ENCODE peak calls at places on chromosomes 1 and 21, in four cellular contexts. J is upper lobe of right lung, P is transverse colon, Q is retinal pigment epithelial cell. S is an unnamed sample.

GRCh38 chr1:1947493-1947892 is 28.4 kb upstream of the TMEM52 start:
- DNase-seq in J (no peak), P (no peak), Q (no peak), S (no peak)

GRCh38 chr1:183024352-183025337 is 1.4 kb downstream of the LAMC1 start:
- DNase-seq in J (no peak), P (no peak), Q (no peak), S (no peak)

GRCh38 chr1:193633991-193634390 is 447.6 kb upstream of the B3GALT2 start:
- DNase-seq in J (no peak), P (no peak), Q (no peak), S (no peak)

GRCh38 chr1:24619376-24619775 is 23.7 kb upstream of the SRRM1 start:
- DNase-seq in J (no peak), P (no peak), Q (no peak), S (no peak)

GRCh38 chr1:77511440-77511840 is 171.0 kb downstream of the ZZZ3 start:
- DNase-seq in J (no peak), P (no peak), Q (no peak), S (no peak)

GRCh38 chr1:14835725-14836124 is 237.2 kb downstream of the KAZN start:
- DNase-seq in J (no peak), P (no peak), Q (no peak), S (peak; percentile 10)

GRCh38 chr1:205703072-205703471 is 22.8 kb upstream of the SLC45A3 start:
- DNase-seq in J (no peak), P (no peak), Q (no peak), S (no peak)

GRCh38 chr1:119808972-119809550 is 2.2 kb downstream of the REG4 start:
- DNase-seq in J (peak; percentile 83), P (peak; percentile 85), Q (peak; percentile 16), S (no peak)

GRCh38 chr1:226645279-226645976 is 93.7 kb downstream of the ITPKB start:
- DNase-seq in J (no peak), P (no peak), Q (no peak), S (no peak)

GRCh38 chr1:1889847-1890505 is 911 bp downstream of the GNB1 start:
- DNase-seq in J (peak; percentile 91), P (peak; percentile 52), Q (no peak), S (no peak)

GRCh38 chr1:229758101-229759036 is 132.3 kb downstream of the URB2 start:
- DNase-seq in J (no peak), P (no peak), Q (no peak), S (no peak)

GRCh38 chr1:85584264-85584781 is 3.8 kb downstream of the CCN1 start:
- DNase-seq in J (no peak), P (no peak), Q (peak; percentile 91), S (peak; percentile 89)

GRCh38 chr1:41046347-41046775 is 24.8 kb upstream of the SLFNL1 start:
- DNase-seq in J (peak; percentile 69), P (peak; percentile 55), Q (no peak), S (no peak)

GRCh38 chr1:170657275-170657853 is 6.6 kb upstream of the PRRX1 start:
- DNase-seq in J (no peak), P (no peak), Q (no peak), S (no peak)
- TF ChIP-seq CTCF in J (no peak), P (no peak), Q (no peak), S (no peak)

GRCh38 chr21:26003428-26003827 is 167.1 kb downstream of the APP start:
- DNase-seq in J (no peak), P (no peak), Q (no peak), S (no peak)
- H3K4me3 ChIP-seq in J (no peak overlapping the region), P (no peak overlapping the region), Q (no peak overlapping the region), S (no peak overlapping the region)

DNA sequence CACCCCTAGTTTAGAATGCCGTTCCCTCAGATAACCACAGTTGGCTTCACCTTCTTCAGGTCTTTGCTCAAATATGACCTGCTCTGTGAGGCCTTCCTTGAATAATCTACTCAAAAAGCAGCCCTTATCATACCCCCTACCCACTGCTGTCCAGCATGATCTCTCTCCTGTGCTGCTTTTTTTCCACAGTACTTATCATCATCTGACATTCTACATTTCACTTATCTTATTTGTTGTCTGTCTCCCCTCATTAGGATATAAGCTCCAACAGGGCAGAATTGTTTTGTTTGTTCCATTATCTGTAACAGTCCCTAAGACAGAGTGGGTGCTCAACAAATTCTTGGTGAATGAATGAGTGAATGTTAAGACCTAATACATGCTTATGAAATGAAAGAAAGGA is 18.1 kb downstream of the USP24 start:
- DNase-seq in J (no peak), P (no peak), Q (no peak), S (no peak)
- TF ChIP-seq CTCF in J (no peak), P (no peak), Q (no peak), S (no peak)

GRCh38 chr1:45009296-45009865 is 1.7 kb downstream of the HECTD3 start:
- DNase-seq in J (peak; percentile 29), P (no peak), Q (no peak), S (no peak)
- H3K4me3 ChIP-seq in J (peak overlapping the region; percentile 100), P (no peak overlapping the region), Q (no peak overlapping the region), S (no peak overlapping the region)

GRCh38 chr1:90434460-90434859 is 282.6 kb downstream of the BARHL2 start:
- DNase-seq in J (no peak), P (no peak), Q (no peak), S (no peak)
- TF ChIP-seq CTCF in J (no peak), P (no peak), Q (peak; percentile 56), S (peak; percentile 50)

S was measured in epithelial cell of proximal tubule.